ENCODE peak calls at places on chromosomes 5 and 9, in five cellular contexts. One of them, this sample, is unnamed.

GRCh38 chr5:88290801-88291200 is 22.2 kb upstream of the TMEM161B start:
- DNase-seq in kidney: no peak
- DNase-seq in mesenchymal stem cell: peak; percentile 10
- DNase-seq in neural progenitor cell: no peak
- DNase-seq in fibroblast of lung: peak; percentile 8
- DNase-seq in this sample: no peak

GRCh38 chr5:35902032-35902681 is 36.3 kb downstream of the CAPSL start:
- DNase-seq in neural progenitor cell: no peak
- DNase-seq in fibroblast of lung: peak; percentile 27
- DNase-seq in kidney: no peak
- DNase-seq in mesenchymal stem cell: peak; percentile 44
- DNase-seq in this sample: peak; percentile 13

GRCh38 chr9:20941177-20941690 is 90.2 kb downstream of the HACD4 start:
- DNase-seq in neural progenitor cell: peak; percentile 94
- DNase-seq in kidney: no peak
- DNase-seq in fibroblast of lung: peak; percentile 74
- DNase-seq in mesenchymal stem cell: peak; percentile 70
- DNase-seq in this sample: peak; percentile 91

GRCh38 chr5:66814146-66814991 is 218.2 kb downstream of the MAST4 start:
- DNase-seq in neural progenitor cell: peak; percentile 57
- DNase-seq in kidney: no peak
- DNase-seq in mesenchymal stem cell: peak; percentile 47
- DNase-seq in fibroblast of lung: peak; percentile 71
- DNase-seq in this sample: peak; percentile 80

GRCh38 chr5:26921439-26921838 is 116.9 kb downstream of the CDH9 start:
- DNase-seq in fibroblast of lung: no peak
- DNase-seq in mesenchymal stem cell: no peak
- DNase-seq in kidney: no peak
- DNase-seq in neural progenitor cell: no peak
- DNase-seq in this sample: no peak

GRCh38 chr5:32500206-32500605 is 55.7 kb upstream of the ZFR start:
- DNase-seq in mesenchymal stem cell: no peak
- DNase-seq in kidney: no peak
- DNase-seq in fibroblast of lung: no peak
- DNase-seq in neural progenitor cell: no peak
- DNase-seq in this sample: no peak

GRCh38 chr9:17470449-17470848 is 108.4 kb upstream of the SH3GL2 start:
- DNase-seq in neural progenitor cell: no peak
- DNase-seq in fibroblast of lung: no peak
- DNase-seq in mesenchymal stem cell: no peak
- DNase-seq in kidney: no peak
- DNase-seq in this sample: no peak

GRCh38 chr5:378976-379742 is 57.6 kb downstream of the AHRR start:
- DNase-seq in kidney: peak; percentile 10
- DNase-seq in mesenchymal stem cell: peak; percentile 71
- DNase-seq in fibroblast of lung: no peak
- DNase-seq in neural progenitor cell: no peak
- DNase-seq in this sample: no peak

GRCh38 chr5:36267905-36268304 is 26.2 kb upstream of the NADK2 start:
- DNase-seq in neural progenitor cell: no peak
- DNase-seq in fibroblast of lung: no peak
- DNase-seq in kidney: no peak
- DNase-seq in mesenchymal stem cell: no peak
- DNase-seq in this sample: no peak

GRCh38 chr5:98308960-98309359 is 464.5 kb upstream of the RGMB start:
- DNase-seq in mesenchymal stem cell: peak; percentile 54
- DNase-seq in fibroblast of lung: no peak
- DNase-seq in kidney: no peak
- DNase-seq in neural progenitor cell: no peak
- DNase-seq in this sample: peak; percentile 21

GRCh38 chr5:75051217-75051751 is 1.1 kb downstream of the GCNT4 start:
- DNase-seq in fibroblast of lung: no peak
- DNase-seq in mesenchymal stem cell: no peak
- DNase-seq in kidney: no peak
- DNase-seq in neural progenitor cell: no peak
- DNase-seq in this sample: peak; percentile 17

GRCh38 chr9:69937358-69937757 is 106.3 kb upstream of the MAMDC2 start:
- DNase-seq in mesenchymal stem cell: peak; percentile 18
- DNase-seq in neural progenitor cell: no peak
- DNase-seq in kidney: no peak
- DNase-seq in fibroblast of lung: no peak
- DNase-seq in this sample: no peak

GRCh38 chr9:755454-756381 is 85.8 kb upstream of the DMRT1 start:
- DNase-seq in kidney: no peak
- DNase-seq in mesenchymal stem cell: peak; percentile 95
- DNase-seq in neural progenitor cell: no peak
- DNase-seq in fibroblast of lung: peak; percentile 86
- DNase-seq in this sample: peak; percentile 59

GRCh38 chr9:125521462-125522327 is 185.3 kb downstream of the MAPKAP1 start:
- DNase-seq in fibroblast of lung: peak; percentile 90
- DNase-seq in neural progenitor cell: no peak
- DNase-seq in kidney: no peak
- DNase-seq in mesenchymal stem cell: peak; percentile 81
- DNase-seq in this sample: peak; percentile 71

GRCh38 chr9:124660341-124660801 is 110.7 kb downstream of the NR6A1 start:
- DNase-seq in neural progenitor cell: peak; percentile 83
- DNase-seq in fibroblast of lung: peak; percentile 57
- DNase-seq in kidney: no peak
- DNase-seq in mesenchymal stem cell: peak; percentile 77
- DNase-seq in this sample: peak; percentile 68

GRCh38 chr9:131273146-131273545 is 3.2 kb downstream of the FAM78A start:
- DNase-seq in neural progenitor cell: no peak
- DNase-seq in fibroblast of lung: no peak
- DNase-seq in kidney: peak; percentile 69
- DNase-seq in mesenchymal stem cell: no peak
- DNase-seq in this sample: no peak

GRCh38 chr9:131272212-131272611 is 4.1 kb downstream of the FAM78A start:
- DNase-seq in fibroblast of lung: no peak
- DNase-seq in neural progenitor cell: no peak
- DNase-seq in kidney: peak; percentile 41
- DNase-seq in mesenchymal stem cell: no peak
- DNase-seq in this sample: no peak

GRCh38 chr9:131271506-131271931 is 4.8 kb downstream of the FAM78A start:
- DNase-seq in neural progenitor cell: no peak
- DNase-seq in kidney: peak; percentile 51
- DNase-seq in mesenchymal stem cell: no peak
- DNase-seq in fibroblast of lung: no peak
- DNase-seq in this sample: no peak

GRCh38 chr9:131273791-131274673 is 2.3 kb downstream of the FAM78A start:
- DNase-seq in neural progenitor cell: no peak
- DNase-seq in mesenchymal stem cell: no peak
- DNase-seq in kidney: peak; percentile 51
- DNase-seq in fibroblast of lung: no peak
- DNase-seq in this sample: peak; percentile 59

DNA sequence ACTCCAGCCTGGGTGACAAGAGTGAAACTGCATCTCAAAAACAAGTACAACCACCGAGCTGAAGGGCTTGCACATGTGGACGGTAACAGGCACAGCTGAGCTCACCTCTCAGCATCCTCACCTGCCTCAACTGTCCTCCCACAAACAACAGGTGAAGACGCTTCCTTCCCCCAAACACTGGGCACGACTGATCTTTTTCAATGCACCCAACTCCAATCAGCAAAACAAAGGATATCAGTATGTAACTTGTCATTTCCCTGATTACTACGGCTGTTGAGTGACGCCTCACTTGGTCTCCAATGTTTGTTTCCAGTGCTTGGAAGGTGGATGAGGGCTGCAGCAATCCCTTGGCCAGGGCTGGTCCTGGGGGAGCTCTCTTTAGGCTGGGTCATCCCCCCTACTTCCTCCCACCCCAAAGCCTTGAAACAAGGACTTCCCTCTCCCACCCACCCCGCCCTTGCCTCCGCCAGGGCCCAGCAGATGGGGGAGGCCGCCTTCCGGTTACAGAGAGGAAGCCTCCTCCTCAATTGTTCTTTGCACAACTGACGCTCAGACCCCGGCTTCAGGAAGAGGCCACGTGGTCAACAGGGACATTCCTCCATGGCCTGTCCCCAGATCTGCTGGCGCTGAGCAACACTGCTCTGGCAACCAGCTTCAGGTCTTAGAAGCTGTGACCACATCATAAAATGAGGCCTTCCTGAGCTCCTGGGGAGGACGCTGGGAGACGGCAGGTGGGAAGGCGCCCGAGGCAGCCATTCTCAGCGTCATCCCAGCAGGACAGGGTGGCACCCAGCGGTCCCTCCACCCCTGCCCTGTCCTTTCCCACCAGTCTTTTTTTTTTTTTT is 5.9 kb downstream of the FAM78A start:
- DNase-seq in neural progenitor cell: no peak
- DNase-seq in kidney: peak; percentile 45
- DNase-seq in fibroblast of lung: no peak
- DNase-seq in mesenchymal stem cell: no peak
- DNase-seq in this sample: no peak
- H3K4me3 ChIP-seq in neural progenitor cell: no peak overlapping the region
- H3K4me3 ChIP-seq in kidney: no peak overlapping the region
- H3K4me3 ChIP-seq in fibroblast of lung: no peak overlapping the region
- H3K4me3 ChIP-seq in mesenchymal stem cell: no peak overlapping the region
- H3K4me3 ChIP-seq in this sample: no peak overlapping the region

GRCh38 chr9:97052735-97053134 is 13.8 kb upstream of the CTSV start:
- DNase-seq in kidney: no peak
- DNase-seq in fibroblast of lung: no peak
- DNase-seq in mesenchymal stem cell: no peak
- DNase-seq in neural progenitor cell: no peak
- DNase-seq in this sample: no peak
- H3K9ac ChIP-seq in kidney: no peak overlapping the region
- H3K9ac ChIP-seq in fibroblast of lung: no peak overlapping the region
- H3K9ac ChIP-seq in mesenchymal stem cell: no peak overlapping the region
- H3K9ac ChIP-seq in neural progenitor cell: no peak overlapping the region
- H3K9ac ChIP-seq in this sample: no peak overlapping the region

GRCh38 chr5:124633209-124633608 is 113.2 kb downstream of the ZNF608 start:
- DNase-seq in mesenchymal stem cell: no peak
- DNase-seq in neural progenitor cell: no peak
- DNase-seq in kidney: no peak
- DNase-seq in fibroblast of lung: no peak
- DNase-seq in this sample: no peak
- H3K4me1 ChIP-seq in mesenchymal stem cell: peaks cover 21% of the 10 kb centered on the region
- H3K4me1 ChIP-seq in neural progenitor cell: peaks cover 13% of the 10 kb centered on the region
- H3K4me1 ChIP-seq in kidney: peaks cover 4% of the 10 kb centered on the region
- H3K4me1 ChIP-seq in fibroblast of lung: peaks cover 29% of the 10 kb centered on the region
- H3K4me1 ChIP-seq in this sample: peaks cover 38% of the 10 kb centered on the region

GRCh38 chr9:115115924-115116323 is 2.0 kb downstream of the TNC start:
- DNase-seq in kidney: no peak
- DNase-seq in fibroblast of lung: peak; percentile 70
- DNase-seq in neural progenitor cell: no peak
- DNase-seq in mesenchymal stem cell: peak; percentile 43
- DNase-seq in this sample: peak; percentile 63

GRCh38 chr9:115116620-115117284 is 1.2 kb downstream of the TNC start:
- DNase-seq in fibroblast of lung: no peak
- DNase-seq in kidney: peak; percentile 43
- DNase-seq in neural progenitor cell: no peak
- DNase-seq in mesenchymal stem cell: no peak
- DNase-seq in this sample: no peak

GRCh38 chr9:115121140-115121710 is 3.3 kb upstream of the TNC start:
- DNase-seq in neural progenitor cell: no peak
- DNase-seq in mesenchymal stem cell: peak; percentile 46
- DNase-seq in kidney: no peak
- DNase-seq in fibroblast of lung: no peak
- DNase-seq in this sample: no peak

GRCh38 chr9:115117999-115118470 is at the start of gene TNC:
- DNase-seq in kidney: peak; percentile 85
- DNase-seq in fibroblast of lung: peak; percentile 89
- DNase-seq in neural progenitor cell: peak; percentile 87
- DNase-seq in mesenchymal stem cell: peak; percentile 81
- DNase-seq in this sample: peak; percentile 77

DNA sequence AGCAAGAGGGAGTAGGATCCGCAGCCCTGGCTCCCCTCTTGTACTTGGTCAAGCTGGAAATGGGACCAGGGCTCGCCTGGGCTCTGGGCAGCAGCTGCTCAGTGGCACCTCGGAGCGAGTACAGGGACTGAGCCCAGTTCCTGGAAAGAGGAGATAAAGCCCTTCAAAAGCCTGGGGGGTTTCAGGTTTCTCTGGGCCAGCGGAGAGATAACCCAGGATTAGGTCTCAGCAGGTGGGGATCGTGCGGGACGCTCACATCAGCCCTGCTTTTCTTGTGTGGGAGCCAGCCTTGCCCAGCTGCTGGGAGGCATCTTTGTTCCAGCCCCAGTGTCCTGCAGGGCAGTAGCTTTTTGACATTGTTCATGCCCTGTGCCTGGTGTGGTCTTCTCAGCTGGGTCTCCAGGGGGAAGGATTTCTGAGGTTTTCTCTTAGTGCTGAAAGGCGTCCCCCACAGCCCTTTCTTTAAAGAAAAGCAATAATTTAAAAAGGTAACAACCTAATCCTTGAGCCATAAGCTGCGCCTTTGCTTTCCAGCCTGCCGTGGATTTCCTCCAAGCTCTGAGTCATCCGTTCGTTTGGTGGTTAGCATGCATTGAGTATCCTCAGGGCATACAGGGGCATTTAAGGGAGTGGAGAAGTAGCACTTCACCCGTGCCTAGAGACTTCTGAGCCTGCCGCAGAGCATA is 657 bp upstream of the TNC start:
- DNase-seq in mesenchymal stem cell: peak; percentile 92
- DNase-seq in neural progenitor cell: peak; percentile 96
- DNase-seq in kidney: peak; percentile 41
- DNase-seq in fibroblast of lung: peak; percentile 88
- DNase-seq in this sample: peak; percentile 96
- H3K4me3 ChIP-seq in mesenchymal stem cell: peak overlapping the region; percentile 64
- H3K4me3 ChIP-seq in neural progenitor cell: peak overlapping the region; percentile 39
- H3K4me3 ChIP-seq in kidney: peak overlapping the region; percentile 19
- H3K4me3 ChIP-seq in fibroblast of lung: peak overlapping the region; percentile 59
- H3K4me3 ChIP-seq in this sample: peak overlapping the region; percentile 85

GRCh38 chr9:129079829-129080228 is 1.1 kb upstream of the DOLPP1 start:
- DNase-seq in kidney: no peak
- DNase-seq in mesenchymal stem cell: no peak
- DNase-seq in fibroblast of lung: no peak
- DNase-seq in neural progenitor cell: peak; percentile 19
- DNase-seq in this sample: no peak

GRCh38 chr9:129080312-129080607 is 651 bp upstream of the DOLPP1 start:
- DNase-seq in mesenchymal stem cell: no peak
- DNase-seq in neural progenitor cell: no peak
- DNase-seq in fibroblast of lung: no peak
- DNase-seq in kidney: no peak
- DNase-seq in this sample: no peak

GRCh38 chr9:129077236-129077635 is 3.7 kb upstream of the DOLPP1 start:
- DNase-seq in fibroblast of lung: no peak
- DNase-seq in neural progenitor cell: no peak
- DNase-seq in mesenchymal stem cell: no peak
- DNase-seq in kidney: no peak
- DNase-seq in this sample: no peak

GRCh38 chr9:129080608-129081387 is at the start of gene DOLPP1:
- DNase-seq in mesenchymal stem cell: peak; percentile 100
- DNase-seq in neural progenitor cell: peak; percentile 100
- DNase-seq in fibroblast of lung: peak; percentile 99
- DNase-seq in kidney: peak; percentile 100
- DNase-seq in this sample: peak; percentile 100

GRCh38 chr9:129078691-129079503 is 2.0 kb upstream of the DOLPP1 start:
- DNase-seq in neural progenitor cell: no peak
- DNase-seq in fibroblast of lung: no peak
- DNase-seq in kidney: no peak
- DNase-seq in mesenchymal stem cell: no peak
- DNase-seq in this sample: no peak
- H3K9ac ChIP-seq in neural progenitor cell: no peak overlapping the region
- H3K9ac ChIP-seq in fibroblast of lung: no peak overlapping the region
- H3K9ac ChIP-seq in kidney: no peak overlapping the region
- H3K9ac ChIP-seq in mesenchymal stem cell: no peak overlapping the region
- H3K9ac ChIP-seq in this sample: no peak overlapping the region